ENCODE peak calls at places on chromosomes 3 and 15, in five cellular contexts. N is PC-3, I is WERI-Rb-1, W is fibroblast of lung, O is GM23248. F is an unnamed sample.

GRCh38 chr3:64445318-64446300 is 220.3 kb upstream of the PRICKLE2 start:
- DNase-seq in N (no peak), I (peak), W (peak), O (peak), F (no peak)

GRCh38 chr3:195094211-195094921 is 176.6 kb downstream of the XXYLT1 start:
- DNase-seq in N (no peak), I (peak), W (no peak), O (no peak), F (peak)

GRCh38 chr15:44435893-44436667 is 8.7 kb downstream of the CTDSPL2 start:
- DNase-seq in N (peak), I (no peak), W (peak), O (peak), F (no peak)

GRCh38 chr15:30649952-30650929 is 24.3 kb downstream of the ARHGAP11B start:
- DNase-seq in N (no peak), I (no peak), W (no peak), O (peak), F (no peak)

GRCh38 chr3:83928391-83928790 is 1030.4 kb upstream of the CADM2 start:
- DNase-seq in N (peak), I (peak), W (no peak), O (peak), F (no peak)

GRCh38 chr3:29100292-29100691 is 180.6 kb upstream of the RBMS3 start:
- DNase-seq in N (no peak), I (no peak), W (peak), O (peak), F (no peak)

GRCh38 chr15:55387027-55387426 is 21.1 kb downstream of the CCPG1 start:
- DNase-seq in N (peak), I (no peak), W (no peak), O (no peak), F (no peak)

GRCh38 chr3:149954812-149955211 is 15.9 kb downstream of the PFN2 start:
- DNase-seq in N (no peak), I (no peak), W (no peak), O (peak), F (no peak)

GRCh38 chr15:25236143-25236860 is 202.5 kb downstream of the UBE3A start:
- DNase-seq in N (no peak), I (no peak), W (no peak), O (no peak), F (no peak)

GRCh38 chr3:176362191-176362731 is 835.0 kb downstream of the TBL1XR1 start:
- DNase-seq in N (no peak), I (no peak), W (no peak), O (no peak), F (no peak)

DNA sequence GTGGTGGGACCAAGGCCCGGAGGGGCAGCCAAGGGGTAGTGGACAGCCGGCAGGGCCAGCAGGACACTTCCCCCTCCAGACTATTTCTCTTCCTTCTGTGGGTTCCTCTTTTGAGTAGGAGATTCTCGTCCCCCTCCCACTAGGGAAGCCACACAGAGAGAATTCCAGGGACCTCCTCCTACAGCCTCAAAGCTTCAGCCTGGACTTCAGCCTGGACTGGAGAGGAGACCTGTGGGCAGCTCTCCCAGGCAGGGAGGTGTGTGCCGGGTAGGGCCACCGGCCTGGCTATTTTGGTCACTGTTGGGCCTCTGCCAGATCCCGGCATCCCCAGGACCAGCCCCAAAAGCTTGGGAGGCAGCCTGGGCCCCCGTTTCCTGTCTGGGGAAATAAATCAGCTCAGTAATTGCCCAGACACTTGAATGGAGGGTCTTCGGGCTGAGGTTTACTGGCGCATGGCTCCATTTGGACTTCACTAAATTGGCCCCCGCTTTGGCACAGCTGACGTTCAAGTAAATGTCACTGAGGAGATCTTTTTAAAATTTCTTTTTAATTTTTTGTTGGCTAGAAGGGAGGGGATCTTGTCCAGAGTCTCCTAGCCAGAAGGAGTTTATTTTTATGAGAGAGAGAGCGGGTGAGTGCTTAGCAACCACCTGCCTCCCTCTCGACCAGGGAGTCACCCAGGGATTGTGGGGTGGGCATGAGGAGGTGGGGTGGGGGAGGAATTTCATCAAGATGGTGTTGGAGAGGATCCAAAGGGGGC is 1.4 kb downstream of the SLC6A6 start:
- DNase-seq in N (peak), I (no peak), W (no peak), O (peak), F (no peak)
- H3K27ac ChIP-seq in N (no peak), I (no peak), W (peak), O (no peak), F (no peak)

GRCh38 chr3:42602961-42603360 is 2.5 kb downstream of the NKTR start:
- DNase-seq in N (no peak), I (no peak), W (no peak), O (no peak), F (no peak)
- H3K4me3 ChIP-seq in N (no peak), I (no peak), W (no peak), O (peak), F (no peak)

GRCh38 chr3:172646439-172647015 is 64.3 kb downstream of the NCEH1 start:
- DNase-seq in N (peak), I (no peak), W (peak), O (peak), F (peak)

GRCh38 chr3:172640751-172641150 is 70.1 kb downstream of the NCEH1 start:
- DNase-seq in N (no peak), I (no peak), W (no peak), O (no peak), F (no peak)

GRCh38 chr3:172644258-172644657 is 66.6 kb downstream of the NCEH1 start:
- DNase-seq in N (no peak), I (no peak), W (no peak), O (no peak), F (no peak)

GRCh38 chr3:172641291-172641690 is 69.6 kb downstream of the NCEH1 start:
- DNase-seq in N (no peak), I (no peak), W (no peak), O (no peak), F (no peak)

DNA sequence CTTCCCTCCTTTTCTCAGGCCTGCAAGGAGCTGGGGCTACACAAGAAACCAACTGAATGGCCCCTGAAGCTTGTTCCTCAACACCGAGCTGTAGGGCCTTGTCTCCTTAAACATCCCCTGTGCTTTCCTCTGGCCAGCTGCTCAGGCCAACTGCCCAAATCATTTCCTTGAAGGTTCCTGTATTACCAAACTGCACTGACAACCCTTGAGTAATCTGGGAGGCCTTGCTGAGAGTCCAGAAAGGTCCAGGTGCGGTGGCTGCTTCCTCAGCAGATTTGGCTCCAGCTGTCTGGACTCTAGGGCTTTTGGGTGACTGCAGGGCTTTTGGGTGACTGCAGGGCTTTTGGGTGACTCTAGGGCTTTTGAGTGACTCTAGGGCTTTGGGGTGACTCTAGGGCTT is 67.1 kb downstream of the NCEH1 start:
- DNase-seq in N (no peak), I (no peak), W (no peak), O (no peak), F (no peak)
- H3K27ac ChIP-seq in N (no peak), I (no peak), W (no peak), O (no peak), F (no peak)

GRCh38 chr3:71243230-71243629 is 340.3 kb downstream of the FOXP1 start:
- DNase-seq in N (no peak), I (no peak), W (peak), O (no peak), F (no peak)
- H3K4me3 ChIP-seq in N (no peak), I (no peak), W (no peak), O (no peak), F (no peak)

GRCh38 chr15:40773496-40773895 is 3.7 kb downstream of the C15orf62 start:
- DNase-seq in N (no peak), I (no peak), W (no peak), O (no peak), F (no peak)
- H3K27ac ChIP-seq in N (no peak), I (no peak), W (no peak), O (no peak), F (no peak)

GRCh38 chr15:100039994-100040393 is 301.8 kb downstream of the ADAMTS17 start:
- DNase-seq in N (no peak), I (no peak), W (no peak), O (no peak), F (no peak)

GRCh38 chr15:100043069-100043641 is 298.6 kb downstream of the ADAMTS17 start:
- DNase-seq in N (peak), I (no peak), W (peak), O (peak), F (no peak)

GRCh38 chr15:100041380-100041779 is 300.4 kb downstream of the ADAMTS17 start:
- DNase-seq in N (no peak), I (no peak), W (no peak), O (no peak), F (no peak)

GRCh38 chr15:100042558-100042957 is 299.2 kb downstream of the ADAMTS17 start:
- DNase-seq in N (peak), I (no peak), W (peak), O (no peak), F (no peak)

GRCh38 chr15:100043732-100044131 is 298.0 kb downstream of the ADAMTS17 start:
- DNase-seq in N (no peak), I (no peak), W (no peak), O (no peak), F (no peak)
- H3K4me3 ChIP-seq in N (peak), I (no peak), W (no peak), O (no peak), F (no peak)

GRCh38 chr15:90055182-90055581 is 47.1 kb downstream of the IDH2 start:
- DNase-seq in N (no peak), I (no peak), W (no peak), O (no peak), F (no peak)

GRCh38 chr15:90060797-90061196 is 41.5 kb downstream of the IDH2 start:
- DNase-seq in N (no peak), I (no peak), W (no peak), O (peak), F (no peak)

GRCh38 chr15:90059208-90059985 is 42.9 kb downstream of the IDH2 start:
- DNase-seq in N (no peak), I (no peak), W (no peak), O (no peak), F (no peak)

GRCh38 chr15:90054618-90055097 is 47.6 kb downstream of the IDH2 start:
- DNase-seq in N (no peak), I (no peak), W (no peak), O (no peak), F (no peak)

DNA sequence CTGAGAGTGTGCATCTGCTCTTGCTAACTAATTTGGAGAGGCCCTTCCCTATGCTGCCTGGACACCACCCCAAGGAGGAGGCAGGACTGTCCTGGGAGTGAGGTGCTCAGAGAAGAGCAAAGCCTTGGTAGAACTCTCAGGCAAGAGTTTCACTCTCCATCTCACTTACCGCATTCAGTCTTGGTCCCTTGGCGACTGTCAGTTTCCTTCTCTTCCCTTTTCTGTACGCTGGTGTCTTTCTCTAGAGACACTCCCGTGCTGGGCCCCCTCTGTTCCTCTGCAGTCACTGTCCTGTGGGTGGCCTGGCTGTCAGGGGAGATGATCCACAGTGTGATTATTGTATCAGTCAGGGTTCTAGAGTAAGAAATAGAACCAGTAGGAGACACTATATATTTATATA is 44.0 kb downstream of the IDH2 start:
- DNase-seq in N (no peak), I (no peak), W (no peak), O (no peak), F (no peak)
- H3K27ac ChIP-seq in N (no peak), I (no peak), W (no peak), O (no peak), F (peak)

GRCh38 chr3:187042874-187043458 is 96.3 kb downstream of the RPL39L start:
- DNase-seq in N (no peak), I (no peak), W (no peak), O (no peak), F (no peak)
- H3K4me3 ChIP-seq in N (no peak), I (no peak), W (no peak), O (no peak), F (no peak)

DNA sequence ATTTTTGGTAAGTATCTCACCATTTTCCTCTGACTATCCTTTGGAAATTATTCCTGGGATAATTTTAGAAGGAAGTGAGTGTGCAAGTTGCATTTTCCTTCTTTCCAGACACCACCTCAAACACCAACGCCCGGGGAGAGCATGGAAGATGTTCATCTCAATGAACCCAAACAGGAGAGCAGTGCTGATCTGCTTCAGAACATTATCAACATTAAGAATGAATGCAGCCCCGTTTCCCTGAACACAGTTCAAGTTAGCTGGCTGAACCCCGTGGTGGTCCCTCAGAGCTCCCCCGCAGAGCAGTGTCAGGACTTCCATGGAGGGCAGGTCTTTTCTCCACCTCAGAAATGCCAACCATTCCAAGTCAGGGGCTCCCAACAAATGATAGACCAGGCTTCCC is 3.7 kb downstream of the NFKBIZ start:
- DNase-seq in N (no peak), I (no peak), W (no peak), O (no peak), F (no peak)
- H3K27ac ChIP-seq in N (no peak), I (no peak), W (no peak), O (no peak), F (no peak)